ENCODE peak calls at places on chromosome 15, in nine cellular contexts. I is stromal cell of bone marrow; J is nephron progenitor cell; D is NCI-H69; Z is stimulated activated CD4-positive, alpha-beta T cell treated with anti-CD3 and anti-CD28 coated beads, Interleukin-1b, Interleukin-23, amount 100 ng/mL, for 4 hours; T is ELR; P is amniotic stem cell; C is stimulated activated naive CD8-positive, alpha-beta T cell treated with anti-CD3 and anti-CD28 coated beads, Interleukin-15, Interleukin-2, amounts not matched to agents 100 U/mL and 50 U/mL, for 24 hours; K is D721Med. R is an unnamed sample.

GRCh38 chr15:44427756-44428724 is 611 bp downstream of the CTDSPL2 start:
- DNase-seq in I (peak; percentile 25), J (peak; percentile 69), D (peak; percentile 91), Z (no peak), T (peak; percentile 73), P (no peak), C (no peak), K (no peak), R (no peak)

GRCh38 chr15:82231842-82232241 is 30.7 kb downstream of the EFL1 start:
- DNase-seq in I (no peak), J (no peak), D (no peak), Z (no peak), T (no peak), P (no peak), C (no peak), K (no peak), R (no peak)

GRCh38 chr15:51878446-51879386 is 49.3 kb downstream of the TMOD3 start:
- DNase-seq in I (peak; percentile 45), J (no peak), D (no peak), Z (no peak), T (peak; percentile 39), P (no peak), C (no peak), K (no peak), R (no peak)

GRCh38 chr15:64461577-64462162 is 1.3 kb downstream of the ZNF609 start:
- DNase-seq in I (no peak), J (peak; percentile 20), D (peak; percentile 91), Z (no peak), T (no peak), P (no peak), C (peak; percentile 37), K (no peak), R (no peak)

GRCh38 chr15:79881254-79881653 is 15.6 kb downstream of the MTHFS start:
- DNase-seq in I (no peak), J (no peak), D (peak; percentile 79), Z (no peak), T (no peak), P (no peak), C (no peak), K (no peak), R (no peak)

GRCh38 chr15:31225356-31225955 is 101.2 kb upstream of the KLF13 start:
- DNase-seq in I (no peak), J (no peak), D (no peak), Z (no peak), T (no peak), P (no peak), C (no peak), K (no peak), R (no peak)

GRCh38 chr15:38613085-38613484 is 48.5 kb upstream of the RASGRP1 start:
- DNase-seq in I (no peak), J (no peak), D (no peak), Z (no peak), T (no peak), P (no peak), C (no peak), K (no peak), R (no peak)

GRCh38 chr15:64854041-64854440 is 12.3 kb downstream of the PLEKHO2 start:
- DNase-seq in I (no peak), J (no peak), D (no peak), Z (no peak), T (no peak), P (no peak), C (no peak), K (no peak), R (no peak)

GRCh38 chr15:77519540-77519939 is 98.9 kb downstream of the HMG20A start:
- DNase-seq in I (no peak), J (no peak), D (no peak), Z (no peak), T (no peak), P (no peak), C (no peak), K (no peak), R (no peak)

GRCh38 chr15:75107905-75108838 is 84.8 kb downstream of the PPCDC start:
- DNase-seq in I (peak; percentile 95), J (no peak), D (no peak), Z (peak; percentile 27), T (peak; percentile 94), P (peak; percentile 76), C (peak; percentile 83), K (no peak), R (no peak)

GRCh38 chr15:83659011-83659811 is 5.3 kb downstream of the ADAMTSL3 start:
- DNase-seq in I (no peak), J (no peak), D (no peak), Z (no peak), T (no peak), P (no peak), C (no peak), K (no peak), R (no peak)

GRCh38 chr15:70488002-70488605 is 275.3 kb downstream of the UACA start:
- DNase-seq in I (no peak), J (peak; percentile 85), D (peak; percentile 54), Z (peak; percentile 69), T (peak; percentile 67), P (no peak), C (peak; percentile 80), K (peak; percentile 83), R (no peak)

GRCh38 chr15:101180620-101181307 is 71.1 kb downstream of the CHSY1 start:
- DNase-seq in I (no peak), J (no peak), D (no peak), Z (no peak), T (no peak), P (no peak), C (no peak), K (no peak), R (no peak)

GRCh38 chr15:29125382-29126207 is 144.0 kb downstream of the NSMCE3 start:
- DNase-seq in I (no peak), J (no peak), D (no peak), Z (no peak), T (no peak), P (no peak), C (no peak), K (no peak), R (no peak)

GRCh38 chr15:95550702-95551101 is 779.8 kb upstream of the NR2F2 start:
- DNase-seq in I (no peak), J (no peak), D (no peak), Z (no peak), T (no peak), P (no peak), C (no peak), K (no peak), R (no peak)

GRCh38 chr15:80585544-80586018 is 109.5 kb upstream of the ABHD17C start:
- DNase-seq in I (no peak), J (no peak), D (peak; percentile 52), Z (no peak), T (no peak), P (no peak), C (no peak), K (no peak), R (no peak)

GRCh38 chr15:45635763-45636292 is 999 bp downstream of the SQOR start:
- DNase-seq in I (no peak), J (no peak), D (peak; percentile 53), Z (no peak), T (no peak), P (no peak), C (no peak), K (no peak), R (no peak)

GRCh38 chr15:101250931-101251829 is 668 bp downstream of the CHSY1 start:
- DNase-seq in I (no peak), J (peak; percentile 71), D (peak; percentile 84), Z (peak; percentile 56), T (peak; percentile 68), P (no peak), C (peak; percentile 33), K (no peak), R (no peak)

GRCh38 chr15:94229591-94230365 is 1.6 kb upstream of the MCTP2 start:
- DNase-seq in I (no peak), J (no peak), D (no peak), Z (no peak), T (no peak), P (no peak), C (peak; percentile 58), K (no peak), R (no peak)

GRCh38 chr15:99424978-99425665 is 140.7 kb upstream of the MEF2A start:
- DNase-seq in I (peak; percentile 75), J (no peak), D (no peak), Z (peak; percentile 32), T (peak; percentile 73), P (peak; percentile 56), C (peak; percentile 62), K (no peak), R (no peak)

GRCh38 chr15:66955871-66956585 is 109.4 kb upstream of the SMAD3 start:
- DNase-seq in I (no peak), J (no peak), D (peak; percentile 34), Z (no peak), T (peak; percentile 91), P (no peak), C (no peak), K (no peak), R (no peak)

GRCh38 chr15:78298983-78299301 is 467 bp downstream of the SKIC8 start:
- DNase-seq in I (no peak), J (no peak), D (peak; percentile 28), Z (no peak), T (peak; percentile 41), P (no peak), C (peak; percentile 8), K (no peak), R (no peak)

GRCh38 chr15:92429378-92430066 is 35.8 kb downstream of the ST8SIA2 start:
- DNase-seq in I (peak; percentile 43), J (no peak), D (peak; percentile 57), Z (no peak), T (peak; percentile 15), P (peak; percentile 4), C (no peak), K (no peak), R (peak; percentile 8)

GRCh38 chr15:32802296-32802936 is 84.6 kb downstream of the GREM1 start:
- DNase-seq in I (peak; percentile 65), J (peak; percentile 39), D (no peak), Z (no peak), T (peak; percentile 92), P (peak; percentile 58), C (peak; percentile 15), K (no peak), R (no peak)

GRCh38 chr15:76286231-76286879 is 24.9 kb downstream of the ETFA start:
- DNase-seq in I (peak; percentile 2), J (no peak), D (no peak), Z (no peak), T (no peak), P (no peak), C (peak; percentile 8), K (no peak), R (no peak)

GRCh38 chr15:48888209-48888608 is 10.3 kb downstream of the EID1 start:
- DNase-seq in I (no peak), J (no peak), D (no peak), Z (no peak), T (no peak), P (no peak), C (no peak), K (no peak), R (no peak)